ENCODE peak calls at places on chromosomes 11 and 22, in six cellular contexts. U is ovary, F is NAMALWA, Q is NCI-H1930, G is fibroblast of mammary gland, W is left colon. N is an unnamed sample.

GRCh38 chr11:93116641-93117577 is 80.9 kb downstream of the SLC36A4 start:
- DNase-seq in Q (no peak), U (no peak), G (no peak), W (peak), F (no peak), N (peak)

GRCh38 chr11:70745451-70745850 is 347.1 kb downstream of the CTTN start:
- DNase-seq in G (no peak), Q (no peak), U (no peak), F (no peak), W (no peak), N (no peak)

GRCh38 chr11:46413755-46414465 is 22.3 kb upstream of the CHRM4 start:
- DNase-seq in F (no peak), Q (no peak), G (no peak), U (no peak), W (no peak), N (no peak)

GRCh38 chr11:109109150-109109549 is 312.8 kb upstream of the C11orf87 start:
- DNase-seq in W (no peak), U (no peak), G (no peak), F (no peak), Q (no peak), N (no peak)

GRCh38 chr11:118155781-118156530 is 3.3 kb upstream of the SCN4B start:
- DNase-seq in F (no peak), W (no peak), U (no peak), Q (no peak), G (no peak), N (no peak)

GRCh38 chr11:111631034-111631665 is 28.9 kb downstream of the SIK2 start:
- DNase-seq in W (no peak), G (peak), F (no peak), Q (no peak), U (no peak), N (no peak)

GRCh38 chr22:41561335-41561734 is 525 bp downstream of the CSDC2 start:
- DNase-seq in U (no peak), Q (no peak), G (no peak), F (no peak), W (no peak), N (no peak)

GRCh38 chr11:47711816-47712215 is 3.4 kb downstream of the AGBL2 start:
- DNase-seq in Q (no peak), U (no peak), W (no peak), F (no peak), G (no peak), N (no peak)

GRCh38 chr22:46303347-46303965 is 6.8 kb downstream of the GTSE1 start:
- DNase-seq in G (peak), F (no peak), W (no peak), Q (no peak), U (no peak), N (no peak)

GRCh38 chr11:123707606-123708205 is 33.8 kb downstream of the ZNF202 start:
- DNase-seq in Q (peak), U (peak), W (peak), G (peak), F (peak), N (peak)

GRCh38 chr11:24216488-24216887 is 280.4 kb upstream of the LUZP2 start:
- DNase-seq in Q (no peak), F (no peak), G (no peak), U (no peak), W (no peak), N (no peak)

GRCh38 chr11:118290923-118291322 is 13.6 kb upstream of the CD3E start:
- DNase-seq in F (peak), G (peak), W (peak), U (no peak), Q (no peak), N (peak)

GRCh38 chr11:77191823-77192495 is 63.9 kb downstream of the MYO7A start:
- DNase-seq in G (peak), W (peak), F (peak), Q (peak), U (peak), N (peak)

GRCh38 chr11:64659417-64660144 is 63.4 kb downstream of the NRXN2 start:
- DNase-seq in F (no peak), U (no peak), W (no peak), Q (no peak), G (peak), N (no peak)

GRCh38 chr11:70435765-70436500 is 37.6 kb downstream of the CTTN start:
- DNase-seq in W (no peak), F (no peak), U (no peak), G (no peak), Q (no peak), N (no peak)

GRCh38 chr22:40332319-40332781 is 13.9 kb upstream of the ADSL start:
- DNase-seq in G (peak), U (no peak), W (no peak), F (no peak), Q (no peak), N (no peak)

GRCh38 chr11:61542024-61542461 is 33.5 kb downstream of the LRRC10B start:
- DNase-seq in Q (no peak), F (no peak), W (no peak), U (peak), G (no peak), N (no peak)

GRCh38 chr11:113114452-113115027 is 153.3 kb downstream of the NCAM1 start:
- DNase-seq in W (peak), U (peak), Q (no peak), F (peak), G (peak), N (peak)

GRCh38 chr11:108819957-108820356 is 155.1 kb downstream of the DDX10 start:
- DNase-seq in W (no peak), U (no peak), G (no peak), F (no peak), Q (no peak), N (no peak)

GRCh38 chr11:45659031-45659817 is 6.2 kb downstream of the CHST1 start:
- DNase-seq in F (no peak), G (no peak), W (no peak), U (peak), Q (no peak), N (no peak)

GRCh38 chr11:126061707-126062678 is 673 bp downstream of the CDON start:
- DNase-seq in G (peak), F (no peak), Q (peak), W (peak), U (peak), N (peak)

GRCh38 chr11:72395993-72396392 is 38.3 kb downstream of the CLPB start:
- DNase-seq in Q (no peak), G (no peak), F (no peak), W (no peak), U (no peak), N (no peak)

GRCh38 chr11:32307449-32307848 is 127.9 kb downstream of the WT1 start:
- DNase-seq in F (no peak), W (no peak), Q (no peak), G (no peak), U (no peak), N (no peak)

GRCh38 chr11:86869966-86870570 is 69.7 kb downstream of the PRSS23 start:
- DNase-seq in F (peak), Q (no peak), W (peak), G (peak), U (peak), N (peak)

GRCh38 chr11:116933961-116934360 is 96.5 kb upstream of the APOA1 start:
- DNase-seq in W (no peak), F (no peak), G (no peak), Q (no peak), U (no peak), N (no peak)

GRCh38 chr11:66026017-66026529 is at the start of gene CATSPER1:
- DNase-seq in F (no peak), Q (no peak), W (no peak), U (no peak), G (no peak), N (no peak)

GRCh38 chr11:18721576-18722292 is 4.3 kb downstream of the IGSF22 start:
- DNase-seq in Q (peak), U (peak), F (peak), G (peak), W (peak), N (peak)

GRCh38 chr11:43895601-43896000 is 15.0 kb downstream of the ALKBH3 start:
- DNase-seq in Q (no peak), G (peak), F (no peak), U (no peak), W (no peak), N (no peak)

GRCh38 chr11:78659326-78660319 is 85.0 kb upstream of the NARS2 start:
- DNase-seq in F (no peak), W (no peak), U (no peak), Q (no peak), G (no peak), N (no peak)

GRCh38 chr22:24728790-24729637 is 45.5 kb downstream of the PIWIL3 start:
- DNase-seq in Q (no peak), G (peak), F (no peak), U (peak), W (no peak), N (no peak)

GRCh38 chr11:27429740-27430451 is 42.7 kb downstream of the LGR4 start:
- DNase-seq in W (no peak), U (no peak), F (no peak), G (no peak), Q (no peak), N (no peak)

GRCh38 chr11:69377029-69377952 is 83.3 kb downstream of the MYEOV start:
- DNase-seq in Q (no peak), W (peak), U (peak), F (no peak), G (peak), N (no peak)

GRCh38 chr11:76152741-76153608 is 53.3 kb downstream of the WNT11 start:
- DNase-seq in U (no peak), G (no peak), F (peak), Q (no peak), W (no peak), N (peak)

GRCh38 chr11:114291381-114291780 is 4.8 kb upstream of the NNMT start:
- DNase-seq in Q (no peak), W (no peak), U (no peak), G (peak), F (no peak), N (no peak)

GRCh38 chr11:11558826-11559225 is 63.0 kb downstream of the GALNT18 start:
- DNase-seq in W (no peak), U (no peak), G (no peak), F (no peak), Q (no peak), N (no peak)

N was measured in transverse colon.